ENCODE peak calls at places on chromosomes 2 and 18, in nine cellular contexts. W is DND-41; V is CD8-positive, alpha-beta memory T cell; Y is endodermal cell; R is thyroid gland; M is aorta; E is colonic mucosa; T is breast epithelium; A is Peyer's patch. L is an unnamed sample. For H3K4me1 and H3K27me3, the result is how much of the 10 kb centered on the place peaks cover.

GRCh38 chr18:46660955-46661749 is 4.1 kb upstream of the LOXHD1 start:
- DNase-seq in M (no peak), T (no peak), V (no peak), W (no peak), A (no peak), E (no peak), R (no peak), Y (peak), L (no peak)

GRCh38 chr2:218465987-218466633 is 47.2 kb downstream of the VIL1 start:
- DNase-seq in M (no peak), T (no peak), R (no peak), E (no peak), A (no peak), Y (no peak), W (no peak), V (no peak), L (no peak)

GRCh38 chr2:7190587-7191320 is 273.5 kb downstream of the RNF144A start:
- DNase-seq in M (no peak), A (no peak), Y (peak), V (no peak), T (no peak), R (no peak), W (no peak), E (no peak), L (no peak)

GRCh38 chr2:134366359-134366758 is 112.5 kb downstream of the MGAT5 start:
- DNase-seq in M (no peak), R (no peak), T (no peak), E (no peak), A (no peak), V (no peak), Y (no peak), W (no peak), L (no peak)

GRCh38 chr2:171553858-171554257 is 31.6 kb downstream of the CYBRD1 start:
- DNase-seq in E (no peak), A (no peak), W (no peak), T (no peak), V (no peak), Y (peak), R (peak), M (no peak), L (peak)

GRCh38 chr2:135931776-135932438 is 53.5 kb downstream of the DARS1 start:
- DNase-seq in Y (no peak), T (no peak), E (no peak), R (no peak), V (no peak), M (no peak), A (no peak), W (no peak), L (no peak)

GRCh38 chr2:148861367-148861766 is 13.7 kb upstream of the KIF5C start:
- DNase-seq in T (no peak), Y (no peak), A (no peak), E (no peak), V (no peak), R (no peak), M (no peak), W (no peak), L (no peak)

GRCh38 chr18:48042431-48042830 is 112.0 kb upstream of the SMAD2 start:
- DNase-seq in M (no peak), R (no peak), A (no peak), V (no peak), Y (no peak), T (no peak), W (no peak), E (no peak), L (no peak)

GRCh38 chr2:130355578-130356431 is at the start of gene PTPN18:
- DNase-seq in T (peak), E (peak), V (peak), A (peak), W (no peak), M (peak), R (peak), Y (peak), L (peak)

GRCh38 chr2:134727385-134727784 is 8.6 kb upstream of the TMEM163 start:
- DNase-seq in W (no peak), A (no peak), V (no peak), T (no peak), M (no peak), Y (no peak), E (no peak), R (no peak), L (no peak)

GRCh38 chr2:166170356-166170755 is 42.5 kb upstream of the SCN1A start:
- DNase-seq in A (no peak), V (no peak), Y (no peak), R (no peak), E (no peak), T (no peak), M (no peak), W (no peak), L (no peak)

GRCh38 chr2:174636979-174637378 is 39.4 kb upstream of the WIPF1 start:
- DNase-seq in Y (no peak), R (no peak), E (no peak), M (no peak), V (no peak), T (no peak), W (no peak), A (no peak), L (no peak)

GRCh38 chr2:102337481-102338386 is 17.9 kb upstream of the IL18R1 start:
- DNase-seq in W (no peak), T (no peak), V (no peak), A (no peak), E (no peak), R (no peak), Y (no peak), M (no peak), L (no peak)

GRCh38 chr2:134976074-134976702 is 57.6 kb downstream of the CCNT2 start:
- DNase-seq in Y (no peak), E (no peak), W (no peak), A (no peak), R (no peak), V (no peak), M (no peak), T (no peak), L (no peak)

GRCh38 chr18:48996901-48997463 is 46.2 kb upstream of the SMAD7 start:
- DNase-seq in R (peak), M (no peak), A (no peak), Y (peak), V (peak), T (no peak), E (no peak), W (peak), L (peak)

GRCh38 chr2:219408101-219409030 is 9.8 kb upstream of the DES start:
- DNase-seq in Y (no peak), T (no peak), V (no peak), A (no peak), W (no peak), M (no peak), R (no peak), E (no peak), L (no peak)

GRCh38 chr2:197152451-197153228 is 157.9 kb downstream of the ANKRD44 start:
- DNase-seq in A (peak), T (no peak), R (no peak), E (no peak), V (no peak), M (peak), W (no peak), Y (peak), L (no peak)

GRCh38 chr2:47259829-47260228 is 104.7 kb upstream of the STPG4 start:
- DNase-seq in T (no peak), Y (no peak), V (no peak), R (no peak), W (no peak), E (no peak), A (no peak), M (no peak), L (no peak)

GRCh38 chr2:54606393-54606973 is 117.0 kb upstream of the EML6 start:
- DNase-seq in V (no peak), R (no peak), W (no peak), A (no peak), M (no peak), Y (no peak), T (no peak), E (no peak), L (no peak)

GRCh38 chr2:28545590-28546195 is 49.8 kb downstream of the PLB1 start:
- DNase-seq in Y (no peak), T (no peak), R (no peak), V (no peak), A (no peak), W (no peak), M (no peak), E (no peak), L (no peak)

GRCh38 chr18:68740966-68741365 is 26.1 kb upstream of the TMX3 start:
- DNase-seq in R (no peak), E (no peak), A (no peak), V (no peak), Y (no peak), W (no peak), T (no peak), M (no peak), L (no peak)

GRCh38 chr2:18159899-18160298 is 281.4 kb downstream of the KCNS3 start:
- DNase-seq in V (no peak), Y (no peak), W (no peak), E (no peak), A (no peak), R (no peak), M (no peak), T (no peak), L (no peak)

GRCh38 chr18:10062292-10062940 is 148.6 kb downstream of the VAPA start:
- DNase-seq in R (no peak), V (no peak), A (no peak), W (no peak), Y (no peak), T (no peak), E (no peak), M (no peak), L (no peak)

GRCh38 chr18:8443505-8443904 is 165.7 kb upstream of the RAB12 start:
- DNase-seq in R (no peak), Y (no peak), M (no peak), T (no peak), E (no peak), W (no peak), A (no peak), V (no peak), L (no peak)

GRCh38 chr18:41687138-41687537 is 267.9 kb upstream of the PIK3C3 start:
- DNase-seq in R (no peak), A (no peak), T (no peak), E (no peak), V (no peak), W (no peak), Y (no peak), M (no peak), L (no peak)

GRCh38 chr2:175621847-175622246 is 380.2 kb downstream of the LNPK start:
- DNase-seq in E (no peak), T (no peak), W (peak), M (no peak), A (no peak), Y (no peak), V (no peak), R (no peak), L (no peak)

GRCh38 chr2:234464291-234464645 is 32.6 kb downstream of the ARL4C start:
- DNase-seq in M (no peak), V (no peak), R (no peak), T (no peak), Y (no peak), W (no peak), A (no peak), E (no peak), L (no peak)

GRCh38 chr2:57296795-57297517 is 749.6 kb upstream of the VRK2 start:
- DNase-seq in A (no peak), T (no peak), M (no peak), Y (no peak), R (no peak), W (no peak), V (no peak), E (no peak), L (no peak)

GRCh38 chr2:32990556-32990955 is 43.8 kb downstream of the LTBP1 start:
- DNase-seq in E (no peak), R (no peak), V (no peak), T (no peak), Y (no peak), W (no peak), A (no peak), M (no peak), L (no peak)

GRCh38 chr2:156332452-156333273 is at the start of gene NR4A2:
- DNase-seq in V (peak), E (peak), W (peak), R (peak), M (peak), A (peak), T (peak), Y (peak), L (peak)

GRCh38 chr2:75466708-75467311 is 93.9 kb downstream of the EVA1A start:
- DNase-seq in Y (peak), T (no peak), W (no peak), R (peak), E (peak), A (peak), M (no peak), V (no peak), L (no peak)

GRCh38 chr2:8304821-8305766 is 376.8 kb upstream of the ID2 start:
- DNase-seq in A (no peak), W (no peak), Y (peak), E (peak), M (peak), T (no peak), V (no peak), R (no peak), L (no peak)

GRCh38 chr2:224101820-224102630 is 62.9 kb upstream of the SERPINE2 start:
- DNase-seq in R (no peak), A (no peak), M (no peak), T (no peak), E (no peak), W (no peak), V (no peak), Y (no peak), L (no peak)

GRCh38 chr2:16662440-16662839 is 3.2 kb downstream of the CYRIA start:
- DNase-seq in T (no peak), W (no peak), R (peak), V (no peak), A (no peak), Y (peak), M (peak), E (peak), L (no peak)

GRCh38 chr2:16661536-16661935 is 4.1 kb downstream of the CYRIA start:
- DNase-seq in R (peak), W (no peak), M (no peak), E (no peak), A (no peak), T (no peak), Y (no peak), V (no peak), L (no peak)

GRCh38 chr2:16663121-16663905 is 2.3 kb downstream of the CYRIA start:
- DNase-seq in E (no peak), R (peak), T (no peak), A (no peak), Y (peak), M (no peak), V (no peak), W (no peak), L (no peak)

GRCh38 chr2:16660039-16660619 is 5.5 kb downstream of the CYRIA start:
- DNase-seq in W (no peak), E (no peak), M (no peak), Y (peak), T (no peak), A (no peak), R (peak), V (no peak), L (no peak)

DNA sequence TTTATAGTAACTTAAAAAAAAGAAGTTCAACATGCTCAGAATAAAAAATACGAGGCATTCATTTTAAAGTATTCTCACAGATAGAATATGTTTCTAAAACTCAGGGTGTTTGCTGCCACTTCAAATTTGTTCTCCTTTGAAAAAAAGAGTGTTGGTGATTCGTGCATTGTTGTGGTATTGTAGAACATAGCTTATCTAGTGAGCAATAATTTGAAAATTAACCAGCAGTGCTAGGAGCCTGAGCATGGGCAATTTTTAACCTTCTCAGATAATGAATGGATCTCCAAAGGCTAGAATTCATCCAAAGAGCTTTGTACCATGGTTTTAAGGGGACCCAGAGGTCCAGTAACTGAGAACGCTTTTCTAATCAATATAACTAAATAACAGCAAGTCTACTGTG is 3.7 kb downstream of the CYRIA start:
- DNase-seq in A (no peak), Y (peak), E (no peak), V (no peak), M (no peak), W (no peak), R (no peak), T (no peak), L (no peak)
- H3K4me1 ChIP-seq in A (under half), Y (under half), E (under half), V (under half), M (under half), W (under half), R (half or more), T (under half), L (under half)

GRCh38 chr2:176638167-176639015 is 369.1 kb downstream of the MTX2 start:
- DNase-seq in A (peak), T (peak), E (peak), R (peak), Y (peak), W (no peak), M (peak), V (peak), L (peak)
- H3K27me3 ChIP-seq in A (under half), T (under half), E (under half), R (under half), Y (half or more), W (under half), M (under half), V (under half), L (under half)

GRCh38 chr2:27493948-27494283 is 1.1 kb downstream of the FNDC4 start:
- DNase-seq in V (no peak), W (no peak), R (no peak), E (no peak), A (no peak), Y (no peak), T (no peak), M (no peak), L (no peak)
- H3K4me3 ChIP-seq in V (no peak), W (no peak), R (no peak), E (no peak), A (no peak), Y (peak), T (no peak), M (no peak), L (no peak)

DNA sequence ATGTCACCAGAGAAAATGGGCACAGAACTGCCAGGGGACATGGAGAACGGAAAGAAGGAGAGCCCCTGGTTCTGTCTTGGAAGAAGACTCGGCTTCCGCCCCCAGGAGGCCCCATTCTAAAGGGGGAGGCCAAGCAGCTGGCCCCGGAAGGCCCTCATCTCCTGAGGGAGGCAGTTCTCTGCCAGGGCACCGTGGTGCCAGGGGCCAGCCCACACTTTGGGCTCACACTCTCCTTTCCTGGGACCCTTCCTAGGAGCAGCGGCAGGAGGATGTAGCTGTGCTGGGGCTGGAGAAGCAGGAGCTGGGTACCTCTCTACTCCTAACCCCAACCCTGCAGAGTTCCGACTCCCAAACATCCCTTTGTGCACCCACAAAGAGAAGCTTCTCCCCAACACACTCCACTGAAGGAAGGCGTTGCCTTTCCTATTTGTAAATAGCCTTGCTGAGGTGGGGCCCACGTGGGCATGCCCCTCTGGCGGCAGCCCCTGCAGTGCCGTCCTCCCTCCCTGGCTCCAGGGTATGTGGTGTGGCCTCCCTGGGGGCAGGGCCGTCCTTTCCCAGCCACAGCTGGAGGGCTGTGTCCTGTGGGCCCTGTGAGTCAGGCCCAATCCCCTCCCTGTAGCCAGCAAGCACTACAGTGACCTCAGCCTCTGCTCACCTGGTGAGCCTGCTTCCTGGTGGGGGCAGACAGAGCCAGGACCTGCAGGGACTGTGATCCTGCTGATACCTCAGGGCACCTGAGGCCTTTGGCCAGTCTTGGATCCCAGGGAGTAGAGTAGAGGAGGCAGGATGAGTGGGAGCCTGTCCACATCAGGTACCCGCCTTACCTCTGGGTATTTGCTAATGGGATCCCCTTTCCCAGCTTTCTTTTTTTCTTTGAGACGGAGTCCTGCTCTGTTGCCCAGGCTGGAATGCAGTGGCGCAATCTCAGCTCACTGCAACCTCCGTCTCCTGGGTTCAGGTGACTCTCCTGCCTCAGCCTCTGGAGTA is 26.6 kb downstream of the ZFP36L2 start:
- DNase-seq in T (no peak), V (no peak), A (no peak), E (peak), R (no peak), M (no peak), Y (peak), W (no peak), L (no peak)
- H3K4me1 ChIP-seq in T (under half), V (half or more), A (under half), E (under half), R (under half), M (under half), Y (under half), W (half or more), L (under half)

GRCh38 chr2:96123936-96124335 is 7.6 kb upstream of the ADRA2B start:
- DNase-seq in W (no peak), V (no peak), Y (no peak), T (no peak), A (no peak), R (no peak), E (no peak), M (no peak), L (no peak)

GRCh38 chr2:96120991-96121390 is 4.6 kb upstream of the ADRA2B start:
- DNase-seq in A (no peak), M (no peak), W (no peak), V (no peak), Y (no peak), E (no peak), T (no peak), R (no peak), L (no peak)

GRCh38 chr2:96121414-96121813 is 5.0 kb upstream of the ADRA2B start:
- DNase-seq in R (no peak), W (no peak), Y (no peak), V (no peak), M (no peak), A (no peak), T (no peak), E (no peak), L (no peak)

GRCh38 chr2:96123290-96123689 is 6.9 kb upstream of the ADRA2B start:
- DNase-seq in M (no peak), A (no peak), E (no peak), Y (no peak), R (no peak), W (no peak), V (no peak), T (no peak), L (no peak)

DNA sequence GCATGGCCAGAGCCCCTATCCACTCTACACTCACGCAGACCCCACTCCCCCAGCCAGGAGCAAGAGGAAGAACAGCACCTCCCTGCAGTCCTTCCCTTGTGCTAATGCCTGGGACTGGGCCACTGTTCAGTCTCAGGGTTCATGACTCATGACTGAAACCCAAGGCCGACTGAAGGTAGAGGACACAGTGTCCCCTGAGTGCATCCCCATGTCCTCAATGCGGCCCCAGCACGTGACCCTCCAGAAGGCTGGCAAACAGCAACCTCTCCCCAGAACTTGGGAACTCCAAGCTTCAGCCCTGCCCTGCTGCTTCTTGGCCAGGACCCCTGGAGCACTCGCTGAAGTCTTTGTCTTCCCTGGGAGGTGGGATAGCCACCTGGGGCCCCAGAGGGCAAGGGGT is 6.0 kb upstream of the ADRA2B start:
- DNase-seq in W (no peak), R (no peak), E (no peak), T (no peak), Y (no peak), A (no peak), M (no peak), V (no peak), L (no peak)
- H3K27me3 ChIP-seq in W (under half), R (under half), E (under half), T (under half), Y (under half), A (under half), M (under half), V (under half), L (under half)

GRCh38 chr2:85307527-85307897 is 20.3 kb downstream of the TGOLN2 start:
- DNase-seq in E (peak), V (no peak), T (no peak), A (no peak), W (no peak), Y (no peak), M (no peak), R (no peak), L (no peak)
- H3K4me3 ChIP-seq in E (peak), V (peak), T (no peak), A (no peak), W (no peak), Y (no peak), M (no peak), R (no peak), L (no peak)